ENCODE peak calls at places on chromosome 2, in six cellular contexts. D is A549, M is H1, K is SK-N-SH, J is GM12878, Q is K562. H is an unnamed sample.

GRCh38 chr2:37656512-37657423 is 14.7 kb downstream of the CDC42EP3 start:
- DNase-seq in D (no peak), M (no peak), K (no peak), J (no peak), Q (no peak), H (no peak)

GRCh38 chr2:66697346-66697745 is 262.4 kb downstream of the MEIS1 start:
- DNase-seq in D (no peak), M (no peak), K (no peak), J (no peak), Q (no peak), H (no peak)

GRCh38 chr2:179646862-179647261 is 214.6 kb downstream of the ZNF385B start:
- DNase-seq in D (no peak), M (no peak), K (no peak), J (no peak), Q (no peak), H (no peak)

GRCh38 chr2:220143336-220143735 is 515.9 kb downstream of the SLC4A3 start:
- DNase-seq in D (no peak), M (no peak), K (no peak), J (no peak), Q (no peak), H (peak; percentile 37)

GRCh38 chr2:198144621-198145020 is 340.2 kb downstream of the PLCL1 start:
- DNase-seq in D (no peak), M (no peak), K (peak; percentile 58), J (no peak), Q (no peak), H (no peak)

GRCh38 chr2:40797115-40797514 is 345.2 kb upstream of the SLC8A1 start:
- DNase-seq in D (no peak), M (no peak), K (no peak), J (no peak), Q (no peak), H (no peak)

GRCh38 chr2:25226827-25227226 is 58.4 kb upstream of the POMC start:
- DNase-seq in D (no peak), M (no peak), K (no peak), J (no peak), Q (peak; percentile 49), H (no peak)

GRCh38 chr2:241161646-241162281 is 11.5 kb downstream of the PPP1R7 start:
- DNase-seq in D (no peak), M (no peak), K (no peak), J (no peak), Q (no peak), H (no peak)

GRCh38 chr2:227703961-227704360 is 13.9 kb downstream of the SLC19A3 start:
- DNase-seq in D (no peak), M (no peak), K (no peak), J (no peak), Q (no peak), H (no peak)

GRCh38 chr2:100938031-100939026 is 63.8 kb upstream of the RPL31 start:
- DNase-seq in D (no peak), M (no peak), K (no peak), J (no peak), Q (no peak), H (no peak)

GRCh38 chr2:178908810-178909209 is 101.6 kb upstream of the TTN start:
- DNase-seq in D (no peak), M (no peak), K (no peak), J (no peak), Q (no peak), H (no peak)

GRCh38 chr2:80863166-80863714 is 558.7 kb upstream of the LRRTM1 start:
- DNase-seq in D (no peak), M (no peak), K (no peak), J (no peak), Q (no peak), H (no peak)

GRCh38 chr2:136058951-136059530 is 58.9 kb downstream of the CXCR4 start:
- DNase-seq in D (no peak), M (no peak), K (no peak), J (peak; percentile 63), Q (no peak), H (no peak)

GRCh38 chr2:17195016-17195415 is 323.2 kb downstream of the RAD51AP2 start:
- DNase-seq in D (no peak), M (no peak), K (no peak), J (no peak), Q (no peak), H (no peak)

GRCh38 chr2:195652916-195653315 is 4.1 kb upstream of the SLC39A10 start:
- DNase-seq in D (no peak), M (no peak), K (no peak), J (no peak), Q (no peak), H (no peak)

GRCh38 chr2:180058993-180059392 is 51.9 kb upstream of the CWC22 start:
- DNase-seq in D (no peak), M (no peak), K (no peak), J (no peak), Q (no peak), H (no peak)

GRCh38 chr2:191831410-191831994 is 15.4 kb downstream of the CAVIN2 start:
- DNase-seq in D (no peak), M (no peak), K (no peak), J (no peak), Q (no peak), H (no peak)

GRCh38 chr2:43593241-43593640 is 2.6 kb downstream of the THADA start:
- DNase-seq in D (no peak), M (no peak), K (no peak), J (no peak), Q (no peak), H (no peak)

GRCh38 chr2:238338710-238339394 is 18.5 kb downstream of the TRAF3IP1 start:
- DNase-seq in D (no peak), M (no peak), K (no peak), J (no peak), Q (peak; percentile 23), H (no peak)

GRCh38 chr2:108583903-108584520 is 49.7 kb downstream of the LIMS1 start:
- DNase-seq in D (peak; percentile 72), M (no peak), K (peak; percentile 73), J (no peak), Q (peak; percentile 58), H (peak; percentile 82)

GRCh38 chr2:37671013-37671815 is at the start of gene CDC42EP3:
- DNase-seq in D (peak; percentile 77), M (peak; percentile 76), K (peak; percentile 95), J (no peak), Q (peak; percentile 88), H (no peak)

GRCh38 chr2:190318931-190319556 is 582 bp downstream of the HIBCH start:
- DNase-seq in D (no peak), M (no peak), K (peak; percentile 22), J (no peak), Q (no peak), H (no peak)

GRCh38 chr2:6845312-6845711 is 20.4 kb downstream of the CMPK2 start:
- DNase-seq in D (no peak), M (no peak), K (no peak), J (no peak), Q (peak; percentile 53), H (no peak)

GRCh38 chr2:186256540-186256939 is 229.5 kb upstream of the ZC3H15 start:
- DNase-seq in D (peak; percentile 10), M (no peak), K (peak; percentile 26), J (peak; percentile 7), Q (no peak), H (peak; percentile 57)
- TF ChIP-seq MAX in D (no peak), M (no peak), K (no peak), J (no peak), Q (no peak), H (no peak)

DNA sequence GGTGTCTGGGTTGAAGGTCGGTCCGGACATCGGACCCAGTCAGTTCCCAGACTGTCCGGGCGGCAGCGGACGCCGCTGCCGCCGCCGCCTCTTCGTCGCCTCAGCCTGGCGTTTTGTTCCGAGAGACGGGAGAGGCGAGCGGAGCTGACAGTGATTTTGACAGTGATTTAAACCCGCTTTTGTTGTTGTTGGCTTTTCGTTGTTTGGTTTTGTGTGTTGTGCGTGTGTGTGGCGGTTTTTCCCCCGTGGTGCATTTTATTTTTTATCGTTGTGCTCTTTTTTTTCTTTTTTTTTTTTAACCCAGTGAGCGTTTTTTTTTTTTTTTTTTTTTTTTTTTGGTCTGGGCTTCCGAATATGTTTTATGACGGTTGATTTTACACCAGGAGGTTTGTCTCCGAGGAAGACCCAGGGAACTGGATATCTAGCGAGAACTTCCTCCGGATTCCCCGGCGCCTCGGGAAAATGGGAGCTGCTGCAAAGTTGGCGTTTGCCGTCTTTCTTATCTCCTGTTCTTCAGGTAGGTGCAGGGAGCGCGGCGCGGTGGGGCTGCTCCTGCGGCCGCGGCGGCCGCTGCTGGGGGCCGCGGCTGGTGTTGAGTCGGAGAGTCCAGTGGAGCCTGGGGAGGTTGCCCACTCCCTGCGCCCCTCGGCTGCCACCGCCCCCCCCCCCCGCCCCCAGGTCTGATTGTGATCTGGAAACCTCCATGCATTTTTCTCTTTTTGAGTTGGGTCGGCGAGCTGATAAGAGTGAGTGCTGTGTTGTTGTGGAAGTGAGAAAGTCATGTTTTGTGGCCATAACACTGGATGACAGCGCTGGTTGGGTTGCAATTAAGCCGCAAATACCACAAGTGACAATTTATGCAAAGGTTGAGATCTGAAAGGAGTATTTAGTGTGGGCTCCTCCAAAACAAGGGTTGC is at the start of gene ACVR2A:
- DNase-seq in D (peak; percentile 42), M (no peak), K (peak; percentile 57), J (peak; percentile 57), Q (peak; percentile 19), H (peak; percentile 31)
- TF ChIP-seq EP300 in D (no peak), M (no peak), K (no peak), J (no peak), Q (no peak), H (no peak)

GRCh38 chr2:12014088-12014960 is 267.9 kb downstream of the LPIN1 start:
- DNase-seq in D (no peak), M (no peak), K (no peak), J (no peak), Q (no peak), H (no peak)
- TF ChIP-seq MAX in D (no peak), M (no peak), K (no peak), J (no peak), Q (no peak), H (no peak)

GRCh38 chr2:131127076-131127475 is 21.9 kb downstream of the PLEKHB2 start:
- DNase-seq in D (no peak), M (no peak), K (no peak), J (no peak), Q (no peak), H (no peak)
- TF ChIP-seq EP300 in D (no peak), M (no peak), K (no peak), J (no peak), Q (no peak), H (no peak)

GRCh38 chr2:159139216-159139933 is 147.1 kb downstream of the WDSUB1 start:
- DNase-seq in D (no peak), M (no peak), K (no peak), J (no peak), Q (no peak), H (no peak)

GRCh38 chr2:159136405-159136804 is 150.1 kb downstream of the WDSUB1 start:
- DNase-seq in D (no peak), M (no peak), K (no peak), J (no peak), Q (no peak), H (no peak)

GRCh38 chr2:159138642-159139182 is 147.8 kb downstream of the WDSUB1 start:
- DNase-seq in D (no peak), M (no peak), K (no peak), J (no peak), Q (no peak), H (no peak)

GRCh38 chr2:159140070-159140774 is 146.3 kb downstream of the WDSUB1 start:
- DNase-seq in D (no peak), M (no peak), K (no peak), J (no peak), Q (no peak), H (no peak)

GRCh38 chr2:159137511-159138101 is 148.9 kb downstream of the WDSUB1 start:
- DNase-seq in D (no peak), M (no peak), K (no peak), J (no peak), Q (no peak), H (no peak)
- TF ChIP-seq MAX in D (no peak), M (no peak), K (no peak), J (no peak), Q (no peak), H (no peak)

GRCh38 chr2:28269019-28269784 is 123.5 kb upstream of the FOSL2 start:
- DNase-seq in D (peak; percentile 72), M (no peak), K (peak; percentile 56), J (no peak), Q (peak; percentile 46), H (peak; percentile 49)
- TF ChIP-seq EP300 in D (no peak), M (no peak), K (peak; percentile 83), J (no peak), Q (peak; percentile 76), H (no peak)